ENCODE peak calls at places on chromosomes 7 and 10, in ten cellular contexts. R is endothelial cell, B is B cell, N is cardiac fibroblast, C is foreskin keratinocyte, W is lower leg skin, I is fibroblast of pulmonary artery, S is PC-3, D is pancreas, A is adrenal gland. O is an unnamed sample.

GRCh38 chr7:55770778-55771177 is 91.8 kb downstream of the SEPTIN14 start:
- DNase-seq in R (no peak), B (no peak), N (no peak), C (no peak), W (no peak), I (no peak), S (no peak), D (no peak), A (no peak), O (no peak)

GRCh38 chr7:149686001-149686400 is 87.4 kb downstream of the ZNF467 start:
- DNase-seq in R (no peak), B (no peak), N (peak; percentile 85), C (no peak), W (no peak), I (peak; percentile 77), S (no peak), D (no peak), A (peak; percentile 62), O (no peak)

GRCh38 chr10:117663750-117664149 is 121.2 kb downstream of the EMX2 start:
- DNase-seq in R (no peak), B (no peak), N (peak; percentile 38), C (peak; percentile 16), W (no peak), I (peak; percentile 33), S (peak; percentile 67), D (peak; percentile 76), A (peak; percentile 47), O (no peak)

GRCh38 chr7:94056796-94057207 is 52.6 kb upstream of the BET1 start:
- DNase-seq in R (no peak), B (no peak), N (peak; percentile 83), C (peak; percentile 90), W (no peak), I (peak; percentile 97), S (peak; percentile 62), D (no peak), A (no peak), O (no peak)

GRCh38 chr10:52578871-52579405 is 193.6 kb downstream of the MBL2 start:
- DNase-seq in R (peak; percentile 8), B (no peak), N (peak; percentile 91), C (no peak), W (no peak), I (peak; percentile 94), S (no peak), D (no peak), A (no peak), O (no peak)

GRCh38 chr10:1425886-1426285 is 311.4 kb downstream of the ADARB2 start:
- DNase-seq in R (no peak), B (peak; percentile 45), N (no peak), C (no peak), W (no peak), I (no peak), S (no peak), D (no peak), A (no peak), O (peak; percentile 13)

GRCh38 chr10:100881552-100882250 is 31.1 kb upstream of the SLF2 start:
- DNase-seq in R (no peak), B (no peak), N (no peak), C (no peak), W (no peak), I (no peak), S (no peak), D (no peak), A (peak; percentile 37), O (no peak)

GRCh38 chr10:108561649-108562048 is 1361.7 kb downstream of the XPNPEP1 start:
- DNase-seq in R (no peak), B (no peak), N (peak; percentile 36), C (no peak), W (no peak), I (peak; percentile 64), S (peak; percentile 95), D (no peak), A (no peak), O (no peak)

GRCh38 chr7:33692956-33693355 is 212.4 kb upstream of the BMPER start:
- DNase-seq in R (no peak), B (no peak), N (peak; percentile 75), C (no peak), W (no peak), I (peak; percentile 76), S (peak; percentile 62), D (no peak), A (no peak), O (no peak)

GRCh38 chr7:14999331-14999730 is 96.8 kb upstream of the DGKB start:
- DNase-seq in R (no peak), B (no peak), N (no peak), C (no peak), W (no peak), I (no peak), S (no peak), D (no peak), A (no peak), O (no peak)

GRCh38 chr10:124648738-124649137 is 95.4 kb downstream of the FAM53B start:
- DNase-seq in R (no peak), B (no peak), N (peak; percentile 89), C (peak; percentile 79), W (no peak), I (peak; percentile 86), S (no peak), D (no peak), A (peak; percentile 87), O (no peak)

GRCh38 chr10:78968960-78969359 is 99.8 kb upstream of the ZMIZ1 start:
- DNase-seq in R (no peak), B (no peak), N (no peak), C (no peak), W (no peak), I (no peak), S (no peak), D (no peak), A (no peak), O (no peak)
- TF ChIP-seq CTCF in R (no peak), B (no peak), N (no peak), C (no peak), W (no peak), I (no peak), S (no peak), D (no peak), A (no peak), O (no peak)

DNA sequence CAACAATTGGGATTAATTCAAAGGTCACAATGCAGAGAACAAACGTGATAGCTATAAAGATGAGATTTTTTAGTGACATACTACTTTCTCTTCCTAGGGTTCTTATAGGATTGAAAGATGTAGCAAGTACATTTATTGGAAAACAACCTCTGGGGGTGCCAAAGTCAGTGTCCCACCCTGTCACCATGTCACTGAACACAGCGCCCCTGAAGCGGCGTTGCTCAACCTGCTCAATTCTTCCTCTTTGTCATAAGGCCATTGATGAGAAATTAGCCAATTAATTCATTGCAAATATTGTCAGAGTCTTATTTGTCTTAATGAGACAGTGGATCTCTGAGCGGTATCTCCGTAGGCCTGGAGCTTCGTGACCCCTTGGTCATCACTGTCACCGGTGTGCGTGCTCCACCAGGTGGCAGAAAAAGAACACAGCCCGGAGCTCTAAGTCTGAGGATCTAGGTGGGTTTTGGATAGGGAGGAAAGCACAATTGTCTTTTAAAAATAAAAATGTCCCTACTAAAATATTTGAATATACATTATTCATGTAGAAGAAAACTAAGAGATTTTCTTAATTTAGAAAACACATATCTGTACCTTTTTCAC is 362.6 kb downstream of the PAXIP1 start:
- DNase-seq in R (peak; percentile 36), B (no peak), N (no peak), C (no peak), W (no peak), I (no peak), S (no peak), D (no peak), A (no peak), O (no peak)
- TF ChIP-seq CTCF in R (no peak), B (no peak), N (no peak), C (no peak), W (no peak), I (no peak), S (peak; percentile 27), D (no peak), A (peak; percentile 23), O (no peak)

GRCh38 chr10:24518981-24519597 is 204.6 kb downstream of the ARHGAP21 start:
- DNase-seq in R (peak; percentile 73), B (peak; percentile 13), N (peak; percentile 72), C (peak; percentile 7), W (peak; percentile 44), I (peak; percentile 76), S (peak; percentile 68), D (peak; percentile 36), A (peak; percentile 80), O (no peak)
- TF ChIP-seq CTCF in R (peak; percentile 88), B (peak; percentile 49), N (peak; percentile 63), C (peak; percentile 86), W (peak; percentile 25), I (peak; percentile 84), S (peak; percentile 78), D (peak; percentile 62), A (peak; percentile 68), O (peak; percentile 85)

DNA sequence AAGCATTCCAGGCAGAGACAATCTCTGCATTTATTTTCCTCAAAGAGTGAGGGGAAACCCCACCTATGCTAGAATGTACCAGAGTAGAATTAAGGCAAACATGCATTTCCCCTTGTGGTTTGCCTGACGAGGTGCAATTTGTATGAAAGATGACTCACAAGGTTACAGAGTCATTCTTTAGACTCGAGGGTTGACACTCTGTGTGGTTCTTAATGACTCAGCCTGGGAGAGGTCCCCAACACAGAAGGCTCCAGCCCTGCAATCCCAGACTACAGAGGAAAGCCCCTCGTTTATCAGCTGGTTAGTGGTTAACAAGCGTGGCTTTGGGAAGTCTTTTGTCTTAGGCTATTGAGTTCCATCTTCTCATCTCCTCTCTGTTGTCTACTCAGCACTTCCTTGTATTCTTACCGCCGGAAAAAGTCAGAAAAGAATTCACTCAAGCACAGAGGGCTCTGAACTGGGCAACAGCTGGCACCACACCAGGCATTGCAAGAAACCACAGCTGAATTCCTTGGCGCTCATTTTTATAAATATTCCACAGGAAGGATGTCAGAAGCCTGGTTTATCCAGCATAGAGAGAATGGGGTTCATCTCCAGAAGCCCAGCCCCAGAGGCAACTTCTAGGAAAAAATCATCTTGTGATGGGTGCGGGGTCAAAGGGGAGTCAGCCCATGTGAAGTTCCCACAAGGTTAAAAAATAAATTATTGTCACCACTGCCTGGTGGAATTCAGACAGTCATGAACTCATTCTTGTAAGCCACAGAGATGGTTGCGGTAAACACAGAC is 24.4 kb upstream of the SVIL start:
- DNase-seq in R (peak; percentile 14), B (peak; percentile 6), N (peak; percentile 97), C (peak; percentile 100), W (peak; percentile 45), I (peak; percentile 99), S (peak; percentile 95), D (no peak), A (peak; percentile 74), O (peak; percentile 85)
- TF ChIP-seq CTCF in R (no peak), B (no peak), N (peak; percentile 66), C (peak; percentile 65), W (peak; percentile 36), I (peak; percentile 60), S (no peak), D (no peak), A (peak; percentile 64), O (peak; percentile 50)